ENCODE peak calls at places on chromosome 14, in four cellular contexts. W is posterior cingulate gyrus, A is Ammon's horn, E is stomach. V is an unnamed sample.

GRCh38 chr14:31400031-31400638 is 20.2 kb downstream of the HEATR5A start:
- DNase-seq in E (no peak), W (no peak), A (no peak), V (no peak)

GRCh38 chr14:98218213-98218612 is 1053.8 kb downstream of the BCL11B start:
- DNase-seq in A (no peak), E (no peak), W (no peak), V (no peak)

GRCh38 chr14:104770851-104771272 is 17.9 kb downstream of the SIVA1 start:
- DNase-seq in E (no peak), W (no peak), A (no peak), V (no peak)

GRCh38 chr14:96285667-96286066 is 29.7 kb downstream of the BDKRB1 start:
- DNase-seq in A (no peak), W (no peak), E (no peak), V (no peak)

GRCh38 chr14:73254247-73255004 is 17.1 kb downstream of the PAPLN start:
- DNase-seq in E (no peak), A (no peak), W (no peak), V (no peak)

GRCh38 chr14:105392161-105393090 is 5.9 kb upstream of the TEX22 start:
- DNase-seq in A (no peak), E (no peak), W (no peak), V (no peak)

GRCh38 chr14:22464422-22465142 is 124.4 kb downstream of the DAD1 start:
- DNase-seq in W (no peak), E (no peak), A (no peak), V (no peak)

GRCh38 chr14:55038708-55039107 is 11.7 kb downstream of the SOCS4 start:
- DNase-seq in A (no peak), W (no peak), E (no peak), V (no peak)

GRCh38 chr14:105419055-105419304 is 647 bp upstream of the MTA1 start:
- DNase-seq in A (no peak), W (no peak), E (no peak), V (no peak)

GRCh38 chr14:55129428-55130193 is 559 bp downstream of the LGALS3 start:
- DNase-seq in E (peak), A (peak), W (no peak), V (no peak)

GRCh38 chr14:68964300-68965093 is 14.6 kb downstream of the ACTN1 start:
- DNase-seq in W (no peak), A (no peak), E (no peak), V (no peak)

GRCh38 chr14:68879841-68880575 is 87.1 kb upstream of the ZFP36L1 start:
- DNase-seq in W (no peak), A (no peak), E (no peak), V (no peak)

GRCh38 chr14:100131181-100131580 is 28.3 kb downstream of the DEGS2 start:
- DNase-seq in E (peak), A (no peak), W (no peak), V (no peak)

GRCh38 chr14:36161781-36162180 is 14.7 kb downstream of the PTCSC3 start:
- DNase-seq in W (no peak), A (no peak), E (no peak), V (no peak)

GRCh38 chr14:93271111-93271510 is 61.7 kb downstream of the BTBD7 start:
- DNase-seq in E (no peak), W (no peak), A (no peak), V (no peak)

GRCh38 chr14:35355981-35356839 is 48.3 kb downstream of the NFKBIA start:
- DNase-seq in W (no peak), E (no peak), A (no peak), V (no peak)

GRCh38 chr14:61343471-61343870 is 22.1 kb downstream of the PRKCH start:
- DNase-seq in W (no peak), E (no peak), A (no peak), V (no peak)

GRCh38 chr14:106831322-106831720 is 1304.9 kb downstream of the TMEM121 start:
- DNase-seq in W (no peak), E (no peak), A (no peak), V (peak)

GRCh38 chr14:105865266-105865903 is 339.0 kb downstream of the TMEM121 start:
- DNase-seq in E (peak), A (no peak), W (no peak), V (no peak)

GRCh38 chr14:54427914-54428313 is 13.3 kb downstream of the CNIH1 start:
- DNase-seq in W (no peak), E (no peak), A (no peak), V (no peak)

GRCh38 chr14:26255213-26255612 is 342.6 kb downstream of the NOVA1 start:
- DNase-seq in A (no peak), E (no peak), W (no peak), V (no peak)

GRCh38 chr14:31420013-31420318 is 384 bp downstream of the HEATR5A start:
- DNase-seq in W (peak), E (peak), A (peak), V (no peak)

GRCh38 chr14:88146881-88147649 is 142.1 kb downstream of the GPR65 start:
- DNase-seq in A (no peak), W (no peak), E (no peak), V (no peak)

GRCh38 chr14:53742226-53742607 is 214.4 kb downstream of the BMP4 start:
- DNase-seq in E (no peak), A (no peak), W (no peak), V (no peak)

GRCh38 chr14:100391777-100392176 is 68.6 kb downstream of the SLC25A47 start:
- DNase-seq in W (no peak), A (no peak), E (no peak), V (no peak)

GRCh38 chr14:58914271-58914855 is 274.1 kb upstream of the DAAM1 start:
- DNase-seq in A (peak), E (no peak), W (no peak), V (no peak)

GRCh38 chr14:23348297-23348655 is 4.4 kb downstream of the SLC22A17 start:
- DNase-seq in W (no peak), A (no peak), E (no peak), V (no peak)

GRCh38 chr14:104150201-104151027 is 12.0 kb downstream of the KIF26A start:
- DNase-seq in A (no peak), E (no peak), W (no peak), V (no peak)

GRCh38 chr14:70709726-70710382 is 68.1 kb downstream of the TTC9 start:
- DNase-seq in A (no peak), W (no peak), E (no peak), V (no peak)

GRCh38 chr14:101102875-101103274 is 199.4 kb upstream of the RTL1 start:
- DNase-seq in A (no peak), E (no peak), W (no peak), V (no peak)

V was measured in activated naive CD8-positive, alpha-beta T cell treated with anti-CD3 and anti-CD28 coated beads, Interleukin-2, amount 50 U/mL, for 16 hours.